ENCODE peak calls at places on chromosomes 13 and 19, in four cellular contexts. Z is HepG2, P is HEK293T, J is K562. M is an unnamed sample.

GRCh38 chr13:25135896-25136295 is 36.2 kb downstream of the AMER2 start:
- DNase-seq in Z (no peak), P (no peak), J (no peak), M (no peak)

GRCh38 chr19:38073806-38074685 is 150.0 kb downstream of the DPF1 start:
- DNase-seq in Z (peak; percentile 67), P (no peak), J (peak; percentile 16), M (peak; percentile 73)

GRCh38 chr13:79810671-79811070 is 329.7 kb downstream of the NDFIP2 start:
- DNase-seq in Z (no peak), P (no peak), J (no peak), M (no peak)

GRCh38 chr19:39177110-39177699 is 19.6 kb upstream of the NCCRP1 start:
- DNase-seq in Z (no peak), P (no peak), J (no peak), M (no peak)

GRCh38 chr19:39684283-39684682 is 20.0 kb upstream of the LGALS14 start:
- DNase-seq in Z (no peak), P (no peak), J (no peak), M (no peak)

GRCh38 chr19:52331757-52332156 is 4.3 kb upstream of the ZNF610 start:
- DNase-seq in Z (no peak), P (no peak), J (no peak), M (no peak)

GRCh38 chr19:14425696-14426138 is 6.6 kb upstream of the DDX39A start:
- DNase-seq in Z (no peak), P (no peak), J (peak; percentile 79), M (no peak)

GRCh38 chr13:113901642-113902041 is 37.8 kb upstream of the GAS6 start:
- DNase-seq in Z (no peak), P (no peak), J (no peak), M (no peak)

GRCh38 chr19:39407644-39408391 is 1.2 kb downstream of the ZFP36 start:
- DNase-seq in Z (no peak), P (no peak), J (peak; percentile 50), M (no peak)

GRCh38 chr19:18832331-18833140 is 777 bp downstream of the UPF1 start:
- DNase-seq in Z (peak; percentile 46), P (peak; percentile 31), J (peak; percentile 80), M (peak; percentile 58)

GRCh38 chr13:26497991-26498423 is 59.5 kb upstream of the WASF3 start:
- DNase-seq in Z (no peak), P (no peak), J (no peak), M (no peak)

GRCh38 chr13:109773786-109774185 is 12.6 kb downstream of the IRS2 start:
- DNase-seq in Z (no peak), P (no peak), J (no peak), M (no peak)

GRCh38 chr13:113157929-113158747 is at the start of gene PROZ:
- DNase-seq in Z (peak; percentile 67), P (no peak), J (no peak), M (no peak)

GRCh38 chr13:36866232-36866631 is 47.2 kb downstream of the RFXAP start:
- DNase-seq in Z (no peak), P (no peak), J (no peak), M (no peak)

GRCh38 chr13:79782541-79783216 is 301.7 kb downstream of the NDFIP2 start:
- DNase-seq in Z (peak; percentile 14), P (no peak), J (no peak), M (peak; percentile 71)

GRCh38 chr19:5313307-5313706 is 27.3 kb downstream of the PTPRS start:
- DNase-seq in Z (peak; percentile 15), P (no peak), J (no peak), M (no peak)

GRCh38 chr19:28330831-28331230 is 882.1 kb downstream of the UQCRFS1 start:
- DNase-seq in Z (no peak), P (no peak), J (no peak), M (no peak)

GRCh38 chr13:82717249-82717648 is 1165.0 kb downstream of the SLITRK1 start:
- DNase-seq in Z (no peak), P (no peak), J (no peak), M (no peak)

GRCh38 chr19:18416778-18417249 is 2.4 kb upstream of the SSBP4 start:
- DNase-seq in Z (peak; percentile 70), P (peak; percentile 79), J (peak; percentile 97), M (peak; percentile 88)

GRCh38 chr19:11296264-11296663 is 304 bp downstream of the TSPAN16 start:
- DNase-seq in Z (no peak), P (no peak), J (no peak), M (no peak)

GRCh38 chr13:33348366-33348765 is 62.8 kb upstream of the STARD13 start:
- DNase-seq in Z (no peak), P (no peak), J (no peak), M (no peak)

GRCh38 chr13:49985129-49985528 is 11.7 kb upstream of the TRIM13 start:
- DNase-seq in Z (no peak), P (no peak), J (no peak), M (no peak)

GRCh38 chr19:35045667-35046300 is 4.3 kb downstream of the HPN start:
- DNase-seq in Z (no peak), P (peak; percentile 40), J (peak; percentile 69), M (peak; percentile 63)

GRCh38 chr13:48567521-48568331 is 34.8 kb upstream of the RCBTB2 start:
- DNase-seq in Z (peak; percentile 70), P (no peak), J (no peak), M (no peak)

DNA sequence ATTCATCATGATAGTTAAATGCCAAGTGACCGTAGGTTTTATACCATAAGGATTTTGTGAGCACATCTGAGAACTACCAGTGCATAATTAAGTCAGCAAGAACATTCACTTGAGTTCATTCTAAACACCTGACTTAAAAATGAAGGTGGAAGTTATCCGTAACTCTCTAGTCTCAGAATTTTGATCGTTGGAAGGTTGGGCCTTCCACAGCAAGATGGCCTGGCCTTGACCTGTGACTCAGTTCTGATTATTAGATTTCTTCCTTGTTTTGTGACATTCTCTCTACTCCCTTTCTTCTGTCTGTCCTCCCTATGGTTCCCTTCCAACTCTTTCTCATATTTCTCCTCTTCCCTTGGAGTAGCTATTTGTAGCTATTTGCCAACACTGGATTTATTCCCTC is 20.0 kb upstream of the WDFY2 start:
- DNase-seq in Z (no peak), P (no peak), J (no peak), M (no peak)
- TF ChIP-seq ELF4 in Z (no peak), P (no peak), J (no peak), M (no peak)

GRCh38 chr13:42255854-42256253 is 16.1 kb upstream of the AKAP11 start:
- DNase-seq in Z (no peak), P (no peak), J (no peak), M (no peak)
- TF ChIP-seq ELF4 in Z (no peak), P (no peak), J (no peak), M (no peak)

GRCh38 chr19:48573163-48573505 is 21.2 kb downstream of the SULT2B1 start:
- DNase-seq in Z (peak; percentile 34), P (no peak), J (no peak), M (no peak)

GRCh38 chr19:48571378-48572162 is 19.6 kb downstream of the SULT2B1 start:
- DNase-seq in Z (peak; percentile 90), P (no peak), J (no peak), M (no peak)

GRCh38 chr19:48565090-48565489 is 13.1 kb downstream of the SULT2B1 start:
- DNase-seq in Z (peak; percentile 88), P (no peak), J (peak; percentile 36), M (no peak)

GRCh38 chr19:48569814-48570213 is 17.8 kb downstream of the SULT2B1 start:
- DNase-seq in Z (no peak), P (no peak), J (no peak), M (no peak)

DNA sequence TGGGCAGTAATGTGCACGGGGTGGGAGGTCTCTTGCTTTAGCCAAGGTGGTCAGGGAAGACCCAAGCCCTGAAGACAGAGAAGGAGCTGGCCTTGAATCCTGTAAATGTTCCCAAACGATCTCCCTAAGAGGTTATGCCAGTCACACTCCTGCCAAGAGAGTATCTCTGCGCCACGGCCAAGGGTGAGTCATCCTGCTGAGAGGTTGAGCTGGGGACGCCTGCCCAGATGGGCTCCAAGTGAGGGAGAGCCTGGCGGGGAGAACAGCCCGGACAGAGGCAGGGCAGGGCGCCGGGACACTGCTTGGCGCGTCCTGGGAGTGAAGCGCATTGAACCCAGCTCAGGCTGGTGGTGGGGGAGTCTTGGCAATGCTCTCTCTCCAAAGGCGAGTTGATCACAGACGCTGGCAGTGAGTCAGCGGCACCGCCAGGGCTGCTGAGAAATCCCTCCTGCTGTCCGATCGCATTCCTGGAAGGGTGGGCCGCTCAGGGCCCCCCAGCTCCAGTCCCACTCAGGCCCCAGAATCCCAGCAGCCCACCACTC is 16.4 kb downstream of the SULT2B1 start:
- DNase-seq in Z (peak; percentile 61), P (no peak), J (peak; percentile 62), M (no peak)
- TF ChIP-seq ELF4 in Z (no peak), P (no peak), J (no peak), M (no peak)

DNA sequence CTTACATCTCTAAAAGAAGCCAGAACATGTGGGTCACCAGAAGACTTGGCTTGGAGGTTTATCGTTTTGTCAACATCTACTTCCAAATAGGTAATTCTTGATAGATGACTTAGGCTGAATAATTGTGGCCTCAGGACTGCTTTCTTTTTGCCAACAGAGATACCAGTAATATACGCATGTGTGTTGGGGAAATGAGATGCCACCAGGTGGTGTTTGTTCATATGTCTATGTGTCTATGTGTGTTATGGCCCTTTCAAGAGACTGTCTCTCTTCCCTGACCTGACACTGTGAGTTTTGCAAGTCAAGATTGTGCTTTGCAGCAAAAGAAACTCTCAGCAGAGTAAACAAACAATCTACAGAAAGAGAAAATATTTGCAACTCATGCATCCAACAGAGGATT is 31.6 kb upstream of the METTL21C start:
- DNase-seq in Z (peak; percentile 35), P (no peak), J (peak; percentile 8), M (no peak)
- TF ChIP-seq ELF4 in Z (no peak), P (no peak), J (no peak), M (no peak)

DNA sequence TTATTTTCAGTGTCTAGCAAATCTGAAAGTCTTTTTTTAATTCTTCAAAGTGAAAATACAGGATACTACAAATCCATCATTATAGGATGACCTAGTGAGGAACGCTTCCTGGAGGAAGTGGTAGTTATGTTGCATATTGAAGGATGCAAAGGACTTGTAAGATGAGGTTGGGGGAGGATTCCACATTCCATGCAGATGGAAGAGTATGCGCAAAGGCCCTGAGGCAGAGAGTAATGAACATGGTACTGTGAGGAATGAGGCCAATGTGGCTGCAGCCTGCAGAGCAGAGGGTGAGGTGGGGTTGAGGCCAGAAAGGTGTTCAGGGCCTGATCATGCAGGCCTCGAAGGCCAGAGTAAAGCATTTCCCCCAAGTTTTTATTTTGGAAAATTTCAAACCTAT is 202.8 kb downstream of the MTUS2 start:
- DNase-seq in Z (no peak), P (no peak), J (no peak), M (no peak)
- TF ChIP-seq ELF4 in Z (no peak), P (no peak), J (no peak), M (no peak)

DNA sequence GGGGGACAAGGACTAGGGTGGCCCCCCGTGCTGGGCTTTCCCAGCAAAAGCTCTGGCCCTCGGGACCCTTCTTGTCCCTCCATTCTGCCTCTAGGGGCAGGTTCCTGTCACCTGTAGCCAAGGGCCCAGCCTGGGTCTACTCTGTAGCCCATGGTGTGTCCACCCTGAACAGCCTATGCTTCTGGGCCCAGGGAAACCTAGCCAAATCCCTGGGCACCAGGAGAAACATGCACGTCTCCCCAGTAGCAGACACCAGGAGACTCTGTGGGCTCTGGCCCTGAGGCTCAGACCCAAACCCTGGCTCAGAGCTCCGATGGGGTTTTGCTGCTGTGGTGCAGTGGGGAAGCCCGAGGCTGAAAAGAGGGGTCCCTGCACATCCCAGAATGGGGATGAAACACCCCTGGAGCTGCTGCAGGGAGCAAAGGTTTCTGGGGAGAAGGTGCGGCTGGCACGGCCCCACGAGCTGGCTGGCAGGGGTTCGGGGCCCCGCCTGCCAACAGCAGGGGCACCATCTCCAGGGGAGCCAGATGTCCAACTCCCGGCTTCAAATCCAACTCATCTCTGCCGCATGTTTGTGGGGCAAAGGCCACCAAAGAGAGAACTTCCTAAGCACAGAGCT is 18.2 kb downstream of the CEBPG start:
- DNase-seq in Z (no peak), P (no peak), J (no peak), M (no peak)
- TF ChIP-seq ELF4 in Z (no peak), P (no peak), J (no peak), M (no peak)

M was measured in WTC11.